ENCODE peak calls at places on chromosomes 3 and 15, in six cellular contexts. One of them, this sample, is unnamed.

GRCh38 chr15:80531388-80532184 is 127.4 kb downstream of the ARNT2 start:
- DNase-seq in dorsolateral prefrontal cortex: no peak
- DNase-seq in heart right ventricle: no peak
- DNase-seq in body of pancreas: no peak
- DNase-seq in mesendoderm: no peak
- DNase-seq in foreskin fibroblast: no peak
- DNase-seq in this sample: no peak

GRCh38 chr15:52790166-52790708 is at the start of gene ONECUT1:
- DNase-seq in dorsolateral prefrontal cortex: no peak
- DNase-seq in heart right ventricle: peak; percentile 16
- DNase-seq in body of pancreas: peak; percentile 89
- DNase-seq in mesendoderm: peak; percentile 72
- DNase-seq in foreskin fibroblast: no peak
- DNase-seq in this sample: peak; percentile 69

GRCh38 chr15:72994778-72995177 is 57.5 kb upstream of the NEO1 start:
- DNase-seq in dorsolateral prefrontal cortex: peak; percentile 41
- DNase-seq in heart right ventricle: no peak
- DNase-seq in body of pancreas: peak; percentile 11
- DNase-seq in mesendoderm: no peak
- DNase-seq in foreskin fibroblast: no peak
- DNase-seq in this sample: no peak

GRCh38 chr3:161423911-161424522 is 52.7 kb upstream of the SPTSSB start:
- DNase-seq in dorsolateral prefrontal cortex: no peak
- DNase-seq in heart right ventricle: no peak
- DNase-seq in body of pancreas: no peak
- DNase-seq in mesendoderm: peak; percentile 36
- DNase-seq in foreskin fibroblast: peak; percentile 14
- DNase-seq in this sample: no peak

GRCh38 chr15:33341943-33342342 is 31.2 kb downstream of the RYR3 start:
- DNase-seq in dorsolateral prefrontal cortex: no peak
- DNase-seq in heart right ventricle: no peak
- DNase-seq in body of pancreas: no peak
- DNase-seq in mesendoderm: peak; percentile 41
- DNase-seq in foreskin fibroblast: no peak
- DNase-seq in this sample: no peak

GRCh38 chr3:182370949-182371348 is 422.4 kb upstream of the ATP11B start:
- DNase-seq in dorsolateral prefrontal cortex: no peak
- DNase-seq in heart right ventricle: no peak
- DNase-seq in body of pancreas: no peak
- DNase-seq in mesendoderm: no peak
- DNase-seq in foreskin fibroblast: no peak
- DNase-seq in this sample: no peak

GRCh38 chr3:180048108-180048507 is 11.4 kb upstream of the PEX5L start:
- DNase-seq in dorsolateral prefrontal cortex: no peak
- DNase-seq in heart right ventricle: no peak
- DNase-seq in body of pancreas: no peak
- DNase-seq in mesendoderm: no peak
- DNase-seq in foreskin fibroblast: no peak
- DNase-seq in this sample: no peak

GRCh38 chr3:107661447-107662108 is 138.8 kb downstream of the BBX start:
- DNase-seq in dorsolateral prefrontal cortex: no peak
- DNase-seq in heart right ventricle: no peak
- DNase-seq in body of pancreas: no peak
- DNase-seq in mesendoderm: no peak
- DNase-seq in foreskin fibroblast: no peak
- DNase-seq in this sample: no peak

GRCh38 chr15:56760186-56760585 is 26.9 kb upstream of the ZNF280D start:
- DNase-seq in dorsolateral prefrontal cortex: no peak
- DNase-seq in heart right ventricle: no peak
- DNase-seq in body of pancreas: peak; percentile 15
- DNase-seq in mesendoderm: no peak
- DNase-seq in foreskin fibroblast: no peak
- DNase-seq in this sample: no peak

GRCh38 chr3:7934362-7934761 is 567.3 kb upstream of the LMCD1 start:
- DNase-seq in dorsolateral prefrontal cortex: no peak
- DNase-seq in heart right ventricle: no peak
- DNase-seq in body of pancreas: no peak
- DNase-seq in mesendoderm: no peak
- DNase-seq in foreskin fibroblast: no peak
- DNase-seq in this sample: no peak

GRCh38 chr3:171011536-171012336 is 14.8 kb downstream of the SLC2A2 start:
- DNase-seq in dorsolateral prefrontal cortex: no peak
- DNase-seq in heart right ventricle: no peak
- DNase-seq in body of pancreas: no peak
- DNase-seq in mesendoderm: no peak
- DNase-seq in foreskin fibroblast: no peak
- DNase-seq in this sample: no peak

GRCh38 chr3:188830955-188831354 is 340.8 kb upstream of the TPRG1 start:
- DNase-seq in dorsolateral prefrontal cortex: no peak
- DNase-seq in heart right ventricle: no peak
- DNase-seq in body of pancreas: peak; percentile 13
- DNase-seq in mesendoderm: no peak
- DNase-seq in foreskin fibroblast: no peak
- DNase-seq in this sample: no peak

GRCh38 chr3:197151562-197151961 is 121.9 kb upstream of the MELTF start:
- DNase-seq in dorsolateral prefrontal cortex: no peak
- DNase-seq in heart right ventricle: peak; percentile 20
- DNase-seq in body of pancreas: peak; percentile 37
- DNase-seq in mesendoderm: no peak
- DNase-seq in foreskin fibroblast: peak; percentile 73
- DNase-seq in this sample: no peak

GRCh38 chr3:177193706-177194268 is 3.5 kb downstream of the TBL1XR1 start:
- DNase-seq in dorsolateral prefrontal cortex: no peak
- DNase-seq in heart right ventricle: no peak
- DNase-seq in body of pancreas: no peak
- DNase-seq in mesendoderm: peak; percentile 37
- DNase-seq in foreskin fibroblast: no peak
- DNase-seq in this sample: no peak

GRCh38 chr3:32431481-32431880 is 39.8 kb downstream of the CMTM7 start:
- DNase-seq in dorsolateral prefrontal cortex: no peak
- DNase-seq in heart right ventricle: no peak
- DNase-seq in body of pancreas: no peak
- DNase-seq in mesendoderm: no peak
- DNase-seq in foreskin fibroblast: no peak
- DNase-seq in this sample: no peak

GRCh38 chr3:53194218-53195065 is 33.4 kb downstream of the PRKCD start:
- DNase-seq in dorsolateral prefrontal cortex: no peak
- DNase-seq in heart right ventricle: peak; percentile 35
- DNase-seq in body of pancreas: peak; percentile 50
- DNase-seq in mesendoderm: peak; percentile 63
- DNase-seq in foreskin fibroblast: peak; percentile 21
- DNase-seq in this sample: no peak

GRCh38 chr3:4533489-4534443 is 40.6 kb downstream of the ITPR1 start:
- DNase-seq in dorsolateral prefrontal cortex: no peak
- DNase-seq in heart right ventricle: peak; percentile 30
- DNase-seq in body of pancreas: peak; percentile 28
- DNase-seq in mesendoderm: peak; percentile 76
- DNase-seq in foreskin fibroblast: no peak
- DNase-seq in this sample: no peak

GRCh38 chr15:74642724-74643367 is 27.2 kb downstream of the CLK3 start:
- DNase-seq in dorsolateral prefrontal cortex: no peak
- DNase-seq in heart right ventricle: no peak
- DNase-seq in body of pancreas: no peak
- DNase-seq in mesendoderm: peak; percentile 86
- DNase-seq in foreskin fibroblast: no peak
- DNase-seq in this sample: no peak

GRCh38 chr3:53845103-53845880 is 927 bp downstream of the CHDH start:
- DNase-seq in dorsolateral prefrontal cortex: peak; percentile 47
- DNase-seq in heart right ventricle: peak; percentile 44
- DNase-seq in body of pancreas: peak; percentile 79
- DNase-seq in mesendoderm: peak; percentile 94
- DNase-seq in foreskin fibroblast: peak; percentile 23
- DNase-seq in this sample: no peak

GRCh38 chr15:67013696-67014095 is 51.7 kb upstream of the SMAD3 start:
- DNase-seq in dorsolateral prefrontal cortex: no peak
- DNase-seq in heart right ventricle: peak; percentile 81
- DNase-seq in body of pancreas: no peak
- DNase-seq in mesendoderm: peak; percentile 92
- DNase-seq in foreskin fibroblast: peak; percentile 53
- DNase-seq in this sample: no peak

GRCh38 chr3:32568953-32569352 is 1.7 kb downstream of the DYNC1LI1 start:
- DNase-seq in dorsolateral prefrontal cortex: no peak
- DNase-seq in heart right ventricle: no peak
- DNase-seq in body of pancreas: no peak
- DNase-seq in mesendoderm: no peak
- DNase-seq in foreskin fibroblast: no peak
- DNase-seq in this sample: no peak

DNA sequence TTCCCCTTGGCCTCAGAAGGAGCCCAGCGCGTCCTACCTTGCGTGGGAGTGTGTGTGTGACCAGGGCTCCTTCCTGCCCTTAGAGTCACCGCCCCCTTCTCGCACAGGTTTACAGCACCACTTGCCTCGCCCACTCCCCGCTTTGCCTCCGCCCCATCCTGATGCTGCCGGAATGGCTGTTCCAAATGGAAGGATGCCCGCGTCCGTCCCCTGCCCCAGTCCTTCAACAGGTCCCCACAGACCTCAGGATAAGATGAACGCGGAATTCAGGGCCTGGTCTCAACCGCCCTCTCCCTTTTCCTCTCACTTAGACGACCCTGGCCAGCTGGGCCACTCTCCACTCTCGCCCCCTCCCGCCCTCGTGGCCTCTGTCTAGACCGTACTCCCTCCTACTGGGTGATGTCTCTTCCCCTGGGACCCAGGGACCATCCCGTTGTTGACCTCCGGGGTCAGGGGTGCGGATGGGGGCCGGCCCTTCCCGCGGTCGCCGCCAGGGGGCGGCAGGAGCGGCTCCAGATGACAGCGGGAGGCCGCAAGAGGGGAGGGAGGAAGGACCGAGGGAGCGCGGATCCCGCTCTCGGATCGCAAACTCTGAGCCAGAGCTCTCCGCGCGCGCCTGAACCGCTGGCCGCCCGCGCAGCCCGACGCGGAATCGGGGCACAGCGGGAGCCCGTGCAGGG is at the start of gene THSD4:
- DNase-seq in dorsolateral prefrontal cortex: no peak
- DNase-seq in heart right ventricle: peak; percentile 66
- DNase-seq in body of pancreas: peak; percentile 79
- DNase-seq in mesendoderm: peak; percentile 90
- DNase-seq in foreskin fibroblast: peak; percentile 67
- DNase-seq in this sample: peak; percentile 77
- H3K4me3 ChIP-seq in dorsolateral prefrontal cortex: peak within 1 kb of the TSS; percentile 65
- H3K4me3 ChIP-seq in heart right ventricle: peak within 1 kb of the TSS; percentile 79
- H3K4me3 ChIP-seq in body of pancreas: peak within 1 kb of the TSS; percentile 38
- H3K4me3 ChIP-seq in mesendoderm: peak within 1 kb of the TSS; percentile 50
- H3K4me3 ChIP-seq in foreskin fibroblast: peak within 1 kb of the TSS; percentile 82
- H3K4me3 ChIP-seq in this sample: peak within 1 kb of the TSS; percentile 46

GRCh38 chr3:42983927-42984326 is 4.8 kb downstream of the GASK1A start:
- DNase-seq in dorsolateral prefrontal cortex: no peak
- DNase-seq in heart right ventricle: no peak
- DNase-seq in body of pancreas: no peak
- DNase-seq in mesendoderm: no peak
- DNase-seq in foreskin fibroblast: no peak
- DNase-seq in this sample: no peak
- H3K4me3 ChIP-seq in dorsolateral prefrontal cortex: no peak overlapping the region
- H3K4me3 ChIP-seq in heart right ventricle: no peak overlapping the region
- H3K4me3 ChIP-seq in body of pancreas: no peak overlapping the region
- H3K4me3 ChIP-seq in mesendoderm: no peak overlapping the region
- H3K4me3 ChIP-seq in foreskin fibroblast: no peak overlapping the region
- H3K4me3 ChIP-seq in this sample: no peak overlapping the region

GRCh38 chr3:155111971-155112370 is 31.9 kb downstream of the MME start:
- DNase-seq in dorsolateral prefrontal cortex: no peak
- DNase-seq in heart right ventricle: no peak
- DNase-seq in body of pancreas: no peak
- DNase-seq in mesendoderm: no peak
- DNase-seq in foreskin fibroblast: no peak
- DNase-seq in this sample: no peak

GRCh38 chr3:155110996-155111901 is 31.1 kb downstream of the MME start:
- DNase-seq in dorsolateral prefrontal cortex: no peak
- DNase-seq in heart right ventricle: no peak
- DNase-seq in body of pancreas: no peak
- DNase-seq in mesendoderm: no peak
- DNase-seq in foreskin fibroblast: no peak
- DNase-seq in this sample: no peak

GRCh38 chr3:155110021-155110420 is 29.9 kb downstream of the MME start:
- DNase-seq in dorsolateral prefrontal cortex: no peak
- DNase-seq in heart right ventricle: no peak
- DNase-seq in body of pancreas: no peak
- DNase-seq in mesendoderm: no peak
- DNase-seq in foreskin fibroblast: no peak
- DNase-seq in this sample: no peak

GRCh38 chr3:155112661-155113389 is 32.7 kb downstream of the MME start:
- DNase-seq in dorsolateral prefrontal cortex: no peak
- DNase-seq in heart right ventricle: no peak
- DNase-seq in body of pancreas: no peak
- DNase-seq in mesendoderm: no peak
- DNase-seq in foreskin fibroblast: no peak
- DNase-seq in this sample: no peak
- H3K4me3 ChIP-seq in dorsolateral prefrontal cortex: no peak overlapping the region
- H3K4me3 ChIP-seq in heart right ventricle: no peak overlapping the region
- H3K4me3 ChIP-seq in body of pancreas: no peak overlapping the region
- H3K4me3 ChIP-seq in mesendoderm: no peak overlapping the region
- H3K4me3 ChIP-seq in foreskin fibroblast: no peak overlapping the region
- H3K4me3 ChIP-seq in this sample: no peak overlapping the region

GRCh38 chr15:69305204-69305931 is 6.7 kb downstream of the PAQR5 start:
- DNase-seq in dorsolateral prefrontal cortex: no peak
- DNase-seq in heart right ventricle: peak; percentile 29
- DNase-seq in body of pancreas: peak; percentile 51
- DNase-seq in mesendoderm: peak; percentile 65
- DNase-seq in foreskin fibroblast: peak; percentile 98
- DNase-seq in this sample: no peak
- H3K4me3 ChIP-seq in dorsolateral prefrontal cortex: no peak overlapping the region
- H3K4me3 ChIP-seq in heart right ventricle: no peak overlapping the region
- H3K4me3 ChIP-seq in body of pancreas: no peak overlapping the region
- H3K4me3 ChIP-seq in mesendoderm: no peak overlapping the region
- H3K4me3 ChIP-seq in foreskin fibroblast: no peak overlapping the region
- H3K4me3 ChIP-seq in this sample: no peak overlapping the region

This sample was measured in GM06990.